ENCODE peak calls at places on chromosomes 11 and 22, in seven cellular contexts. T, F, U, I, L, B and M are unnamed samples.
A peak's percentile ranks its signal among the peaks of the same experiment; 100 is the strongest.

GRCh38 chr11:101049123-101049522 is 80.5 kb downstream of the PGR start:
- DNase-seq in L (no peak), T (no peak), B (no peak), U (no peak), F (no peak), I (peak; percentile 17), M (no peak)

GRCh38 chr22:31973739-31974138 is 29.4 kb downstream of the YWHAH start:
- DNase-seq in T (peak; percentile 87), I (no peak), L (no peak), U (no peak), B (no peak), F (no peak), M (no peak)

GRCh38 chr22:45450931-45451651 is 37.6 kb downstream of the RIBC2 start:
- DNase-seq in T (no peak), U (no peak), B (no peak), I (no peak), L (no peak), F (no peak), M (no peak)

GRCh38 chr11:132858203-132858602 is 674.1 kb downstream of the OPCML start:
- DNase-seq in U (no peak), T (no peak), I (peak; percentile 83), F (no peak), B (no peak), L (no peak), M (no peak)

GRCh38 chr11:123093686-123094085 is 31.8 kb upstream of the HSPA8 start:
- DNase-seq in U (no peak), F (no peak), L (no peak), B (no peak), I (no peak), T (no peak), M (no peak)

GRCh38 chr11:117866526-117866925 is 9.9 kb downstream of the FXYD6 start:
- DNase-seq in L (no peak), I (no peak), B (no peak), F (no peak), T (no peak), U (no peak), M (no peak)

GRCh38 chr11:910044-910588 is 494 bp downstream of the CHID1 start:
- DNase-seq in I (no peak), B (no peak), T (no peak), L (no peak), U (no peak), F (no peak), M (no peak)

GRCh38 chr11:5679811-5680210 is 5.1 kb downstream of the TRIM5 start:
- DNase-seq in L (no peak), I (no peak), U (no peak), F (no peak), B (no peak), T (no peak), M (no peak)

GRCh38 chr11:3970101-3970500 is 114.6 kb downstream of the STIM1 start:
- DNase-seq in U (no peak), L (no peak), I (no peak), F (no peak), B (no peak), T (no peak), M (no peak)

GRCh38 chr11:72627594-72628281 is 46.5 kb downstream of the PDE2A start:
- DNase-seq in I (no peak), T (peak; percentile 22), B (no peak), L (no peak), F (no peak), U (no peak), M (no peak)

GRCh38 chr11:35539781-35540281 is 14.4 kb upstream of the PAMR1 start:
- DNase-seq in T (peak; percentile 30), B (no peak), F (no peak), I (no peak), U (peak; percentile 88), L (no peak), M (no peak)

GRCh38 chr22:24550028-24550901 is 4.7 kb downstream of the GUCD1 start:
- DNase-seq in I (no peak), B (no peak), L (no peak), F (peak; percentile 83), T (peak; percentile 69), U (no peak), M (no peak)

GRCh38 chr22:25651332-25651731 is 86.9 kb downstream of the GRK3 start:
- DNase-seq in L (no peak), F (no peak), U (no peak), B (no peak), T (no peak), I (no peak), M (no peak)

GRCh38 chr11:39668640-39669039 is 1790.8 kb downstream of the LRRC4C start:
- DNase-seq in U (no peak), I (no peak), T (no peak), F (no peak), L (no peak), B (no peak), M (no peak)

GRCh38 chr11:64590763-64591221 is at the start of gene SLC22A12:
- DNase-seq in F (no peak), T (no peak), I (no peak), B (no peak), U (peak; percentile 34), L (no peak), M (peak; percentile 39)

GRCh38 chr11:113989381-113989780 is 14.5 kb downstream of the HTR3A start:
- DNase-seq in U (no peak), F (no peak), B (no peak), I (no peak), L (no peak), T (no peak), M (no peak)

GRCh38 chr22:27801197-27801615 is 350 bp downstream of the MN1 start:
- DNase-seq in I (peak; percentile 70), T (peak; percentile 30), B (no peak), L (no peak), U (no peak), F (peak; percentile 33), M (no peak)

GRCh38 chr11:65013130-65013691 is 749 bp upstream of the ARL2 start:
- DNase-seq in U (peak; percentile 96), B (peak; percentile 90), T (peak; percentile 96), I (peak; percentile 94), L (no peak), F (peak; percentile 93), M (peak; percentile 97)

GRCh38 chr11:73184953-73185671 is 33.0 kb upstream of the P2RY2 start:
- DNase-seq in T (peak; percentile 82), F (peak; percentile 75), B (peak; percentile 72), I (peak; percentile 76), U (peak; percentile 74), L (peak; percentile 40), M (peak; percentile 92)

GRCh38 chr22:19636696-19637355 is 77.5 kb upstream of the SEPTIN5 start:
- DNase-seq in T (no peak), I (no peak), L (no peak), U (no peak), F (no peak), B (no peak), M (no peak)

GRCh38 chr11:75277991-75278790 is 37.6 kb downstream of the TPBGL start:
- DNase-seq in L (no peak), U (no peak), I (no peak), F (no peak), T (no peak), B (peak; percentile 47), M (peak; percentile 73)

GRCh38 chr11:75280770-75281468 is 40.3 kb downstream of the TPBGL start:
- DNase-seq in B (no peak), I (no peak), T (peak; percentile 31), U (peak; percentile 56), L (no peak), F (no peak), M (peak; percentile 76)

GRCh38 chr11:75281469-75282095 is 41.0 kb downstream of the TPBGL start:
- DNase-seq in U (no peak), F (no peak), I (no peak), T (no peak), B (no peak), L (no peak), M (peak; percentile 65)

GRCh38 chr11:75279273-75279672 is 38.7 kb downstream of the TPBGL start:
- DNase-seq in L (no peak), U (peak; percentile 48), F (no peak), T (no peak), I (peak; percentile 40), B (no peak), M (peak; percentile 17)

DNA sequence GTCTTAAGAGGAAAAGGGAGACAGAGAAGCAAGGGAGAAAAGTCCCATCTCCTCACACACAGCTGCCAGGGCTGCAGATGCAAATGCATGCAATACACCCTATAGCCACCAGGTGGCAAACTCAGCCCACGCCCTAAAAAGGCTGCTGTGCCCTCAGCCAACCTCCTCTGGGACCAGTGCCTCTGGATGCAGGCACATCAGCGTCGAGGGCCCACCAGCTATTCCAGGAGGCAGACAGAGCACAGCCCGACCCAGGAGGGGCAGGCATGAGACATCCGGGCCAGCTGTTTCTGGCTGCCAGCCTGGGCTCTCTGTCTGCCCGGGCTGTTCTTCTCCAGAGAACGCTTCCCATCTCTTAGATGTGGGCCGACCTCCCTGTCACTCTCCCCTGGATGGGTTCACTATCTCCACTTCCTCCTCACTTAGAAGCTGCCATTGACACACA is 39.7 kb downstream of the TPBGL start:
- DNase-seq in F (peak; percentile 83), T (peak; percentile 83), U (peak; percentile 81), I (peak; percentile 92), B (peak; percentile 78), L (peak; percentile 41), M (peak; percentile 90)
- H3K36me3 ChIP-seq in F (peaks cover 100% of the 10 kb centered on the region), T (peaks cover 31% of the 10 kb centered on the region), U (peaks cover 76% of the 10 kb centered on the region), I (no peaks in the 10 kb centered on the region), B (peaks cover 19% of the 10 kb centered on the region), L (peaks cover 3% of the 10 kb centered on the region), M (peaks cover 50% of the 10 kb centered on the region)

DNA sequence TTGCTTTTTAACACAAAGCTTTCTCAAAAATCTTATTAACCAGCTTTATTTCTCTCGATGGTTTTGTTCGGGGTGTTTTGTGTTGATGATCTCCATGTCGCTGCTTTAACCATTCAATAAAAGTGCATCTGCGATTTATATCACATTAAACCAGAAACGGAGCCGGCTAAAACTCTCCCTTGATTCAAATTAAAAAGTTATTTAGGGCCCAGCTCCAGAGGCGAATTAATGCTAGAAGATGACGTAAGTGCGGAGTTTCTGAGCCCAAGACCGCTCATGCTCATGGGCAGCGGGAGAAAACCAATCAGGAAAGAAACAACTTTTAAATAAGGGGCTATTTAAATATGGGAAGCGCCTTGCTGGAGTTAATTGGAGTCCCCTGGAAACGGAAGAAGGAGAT is 1.6 kb upstream of the DBX1 start:
- DNase-seq in B (no peak), I (peak; percentile 37), U (no peak), T (no peak), L (no peak), F (no peak), M (no peak)
- TF ChIP-seq POLR2AphosphoS5 in B (no peak), I (no peak), U (no peak), T (no peak), L (no peak), F (no peak), M (no peak)

GRCh38 chr11:14422814-14423182 is 63.8 kb upstream of the RRAS2 start:
- DNase-seq in I (no peak), U (no peak), F (no peak), L (no peak), B (no peak), T (no peak), M (no peak)
- H3K4me3 ChIP-seq in I (no peak overlapping the region), U (no peak overlapping the region), F (no peak overlapping the region), L (peak overlapping the region; percentile 38), B (no peak overlapping the region), T (no peak overlapping the region), M (no peak overlapping the region)

DNA sequence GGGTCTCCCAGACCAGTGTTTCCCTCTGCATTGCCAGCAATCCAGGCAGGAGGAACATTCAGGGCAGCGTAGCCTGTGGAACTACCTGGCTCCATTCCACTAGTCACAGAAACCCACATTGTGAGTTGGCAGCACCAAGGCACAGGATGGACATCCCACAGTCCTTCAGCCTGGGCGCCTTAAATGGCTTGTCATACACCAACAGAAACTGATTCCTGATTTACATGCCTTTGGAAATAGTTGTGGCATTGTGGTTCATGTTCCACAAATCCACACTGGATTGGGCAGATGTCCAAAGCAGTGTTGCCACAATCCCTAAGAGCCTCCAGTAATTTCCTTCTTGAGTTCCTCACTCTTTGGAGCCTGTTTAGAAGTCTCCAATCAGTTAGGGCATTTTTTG is 225.6 kb downstream of the BLID start:
- DNase-seq in B (no peak), T (no peak), I (no peak), L (no peak), F (peak; percentile 27), U (no peak), M (no peak)
- H3K36me3 ChIP-seq in B (no peaks in the 10 kb centered on the region), T (no peaks in the 10 kb centered on the region), I (no peaks in the 10 kb centered on the region), L (no peaks in the 10 kb centered on the region), F (no peaks in the 10 kb centered on the region), U (no peaks in the 10 kb centered on the region), M (no peaks in the 10 kb centered on the region)